ENCODE peak calls at places on chromosome 12, in ten cellular contexts. K is fibroblast of lung; Q is activated naive CD8-positive, alpha-beta T cell treated with anti-CD3 and anti-CD28 coated beads, Interleukin-2, amount 50 U/mL, for 24 hours; J is cerebellum; W is NCI-H524 treated with DMSO at 0.1 percent for 48 hours; I is HS-5; T is activated CD4-positive, alpha-beta T cell treated with anti-CD3 and anti-CD28 coated beads, Interleukin-2, amount 10 ng/mL, durations not matched to agents 7 days and 5 days; F is T-helper 9 cell; B is amniotic stem cell; E is activated gamma-delta T cell treated with anti-CD3 and anti-CD28 coated beads, Interleukin-2, amount 50 U/mL, for 16 hours. R is an unnamed sample.

GRCh38 chr12:130879212-130879686 is 7.4 kb downstream of the RAN start:
- DNase-seq in K (no peak), Q (no peak), J (no peak), W (no peak), I (no peak), T (no peak), F (no peak), B (no peak), E (no peak), R (peak)

GRCh38 chr12:32895688-32896437 is 714 bp downstream of the PKP2 start:
- DNase-seq in K (no peak), Q (peak), J (no peak), W (no peak), I (no peak), T (no peak), F (no peak), B (no peak), E (no peak), R (no peak)

GRCh38 chr12:95515197-95515596 is 36.1 kb downstream of the USP44 start:
- DNase-seq in K (no peak), Q (no peak), J (no peak), W (no peak), I (no peak), T (no peak), F (no peak), B (no peak), E (no peak), R (no peak)

GRCh38 chr12:11753151-11753501 is 103.7 kb downstream of the ETV6 start:
- DNase-seq in K (no peak), Q (no peak), J (no peak), W (no peak), I (no peak), T (no peak), F (no peak), B (no peak), E (no peak), R (no peak)

GRCh38 chr12:63843613-63844390 is 698 bp upstream of the SRGAP1 start:
- DNase-seq in K (peak), Q (peak), J (peak), W (peak), I (peak), T (peak), F (peak), B (peak), E (peak), R (peak)

GRCh38 chr12:93174048-93174447 is 203.7 kb upstream of the NUDT4 start:
- DNase-seq in K (peak), Q (no peak), J (no peak), W (no peak), I (no peak), T (no peak), F (no peak), B (no peak), E (no peak), R (no peak)

GRCh38 chr12:110760204-110760609 is 17.5 kb upstream of the PPP1CC start:
- DNase-seq in K (no peak), Q (no peak), J (no peak), W (no peak), I (no peak), T (no peak), F (no peak), B (no peak), E (no peak), R (peak)

GRCh38 chr12:94753071-94753779 is 102.9 kb upstream of the TMCC3 start:
- DNase-seq in K (peak), Q (no peak), J (peak), W (no peak), I (no peak), T (no peak), F (no peak), B (no peak), E (no peak), R (no peak)

GRCh38 chr12:100427078-100427477 is 46.6 kb upstream of the NR1H4 start:
- DNase-seq in K (peak), Q (no peak), J (no peak), W (no peak), I (peak), T (no peak), F (no peak), B (peak), E (no peak), R (no peak)

GRCh38 chr12:62537544-62537943 is 70.9 kb downstream of the MON2 start:
- DNase-seq in K (peak), Q (no peak), J (no peak), W (no peak), I (peak), T (no peak), F (no peak), B (peak), E (no peak), R (peak)

GRCh38 chr12:29691146-29691854 is 92.4 kb downstream of the TMTC1 start:
- DNase-seq in K (no peak), Q (no peak), J (no peak), W (no peak), I (no peak), T (no peak), F (no peak), B (no peak), E (no peak), R (peak)

GRCh38 chr12:88493651-88494050 is 86.6 kb downstream of the KITLG start:
- DNase-seq in K (peak), Q (no peak), J (no peak), W (no peak), I (peak), T (no peak), F (no peak), B (peak), E (no peak), R (no peak)

GRCh38 chr12:12779529-12779928 is 5.9 kb upstream of the APOLD1 start:
- DNase-seq in K (peak), Q (no peak), J (no peak), W (peak), I (peak), T (no peak), F (no peak), B (no peak), E (no peak), R (no peak)

GRCh38 chr12:105330938-105331804 is 680 bp downstream of the C12orf75 start:
- DNase-seq in K (peak), Q (peak), J (peak), W (no peak), I (no peak), T (peak), F (peak), B (no peak), E (peak), R (no peak)

GRCh38 chr12:67925077-67925476 is 64.2 kb upstream of the IFNG-AS1 start:
- DNase-seq in K (no peak), Q (no peak), J (no peak), W (no peak), I (no peak), T (no peak), F (no peak), B (no peak), E (no peak), R (no peak)

GRCh38 chr12:127260531-127260930 is 1006.4 kb upstream of the TMEM132C start:
- DNase-seq in K (no peak), Q (no peak), J (no peak), W (no peak), I (peak), T (no peak), F (no peak), B (no peak), E (no peak), R (no peak)

GRCh38 chr12:53251477-53252348 is 16.4 kb upstream of the ESPL1 start:
- DNase-seq in K (peak), Q (peak), J (peak), W (peak), I (peak), T (peak), F (peak), B (no peak), E (peak), R (peak)

GRCh38 chr12:52203126-52203921 is 11.5 kb upstream of the KRT80 start:
- DNase-seq in K (peak), Q (peak), J (no peak), W (no peak), I (no peak), T (no peak), F (no peak), B (no peak), E (no peak), R (peak)

GRCh38 chr12:79655036-79655435 is 35.7 kb downstream of the PAWR start:
- DNase-seq in K (no peak), Q (no peak), J (no peak), W (no peak), I (no peak), T (no peak), F (no peak), B (no peak), E (no peak), R (no peak)

GRCh38 chr12:129964300-129964699 is 60.5 kb upstream of the TMEM132D start:
- DNase-seq in K (no peak), Q (no peak), J (no peak), W (no peak), I (no peak), T (no peak), F (no peak), B (no peak), E (no peak), R (no peak)

GRCh38 chr12:14482361-14482760 is 85.3 kb downstream of the PLBD1 start:
- DNase-seq in K (no peak), Q (no peak), J (no peak), W (no peak), I (no peak), T (no peak), F (no peak), B (no peak), E (no peak), R (no peak)

GRCh38 chr12:93679308-93679933 is 2.2 kb downstream of the CRADD start:
- DNase-seq in K (no peak), Q (no peak), J (peak), W (no peak), I (no peak), T (no peak), F (no peak), B (no peak), E (no peak), R (no peak)

GRCh38 chr12:76346798-76347420 is 1.3 kb downstream of the BBS10 start:
- DNase-seq in K (peak), Q (no peak), J (peak), W (peak), I (peak), T (no peak), F (no peak), B (peak), E (no peak), R (peak)

GRCh38 chr12:104207416-104207941 is 8.1 kb upstream of the TXNRD1 start:
- DNase-seq in K (no peak), Q (no peak), J (no peak), W (no peak), I (no peak), T (no peak), F (no peak), B (no peak), E (no peak), R (no peak)

GRCh38 chr12:119817944-119818343 is 59.2 kb downstream of the CIT start:
- DNase-seq in K (no peak), Q (no peak), J (no peak), W (no peak), I (no peak), T (no peak), F (no peak), B (no peak), E (no peak), R (no peak)

GRCh38 chr12:101021911-101022388 is 188.1 kb downstream of the SLC5A8 start:
- DNase-seq in K (peak), Q (no peak), J (no peak), W (no peak), I (peak), T (no peak), F (no peak), B (peak), E (no peak), R (peak)

R was measured in MV-4-11.